ENCODE peak calls at places on chromosome 17, in six cellular contexts. One of them, this sample, is unnamed.
A peak's percentile ranks its signal among the peaks of the same experiment; 100 is the strongest.

GRCh38 chr17:81400154-81400938 is 5.1 kb downstream of the BAHCC1 start:
- DNase-seq in esophagus muscularis mucosa: no peak
- DNase-seq in neural progenitor cell: peak; percentile 95
- DNase-seq in fibroblast of lung: peak; percentile 72
- DNase-seq in heart left ventricle: no peak
- DNase-seq in OCI-LY7: no peak
- DNase-seq in this sample: no peak

GRCh38 chr17:50176559-50177471 is 11.0 kb downstream of the SGCA start:
- DNase-seq in esophagus muscularis mucosa: no peak
- DNase-seq in neural progenitor cell: no peak
- DNase-seq in fibroblast of lung: peak; percentile 33
- DNase-seq in heart left ventricle: peak; percentile 39
- DNase-seq in OCI-LY7: no peak
- DNase-seq in this sample: no peak

GRCh38 chr17:10730956-10731879 is 1.4 kb upstream of the TMEM220 start:
- DNase-seq in esophagus muscularis mucosa: no peak
- DNase-seq in neural progenitor cell: no peak
- DNase-seq in fibroblast of lung: no peak
- DNase-seq in heart left ventricle: no peak
- DNase-seq in OCI-LY7: no peak
- DNase-seq in this sample: no peak

GRCh38 chr17:82297280-82297803 is 20.1 kb downstream of the CD7 start:
- DNase-seq in esophagus muscularis mucosa: peak; percentile 99
- DNase-seq in neural progenitor cell: no peak
- DNase-seq in fibroblast of lung: peak; percentile 85
- DNase-seq in heart left ventricle: peak; percentile 89
- DNase-seq in OCI-LY7: peak; percentile 71
- DNase-seq in this sample: peak; percentile 37

GRCh38 chr17:58756246-58757161 is 850 bp downstream of the PPM1E start:
- DNase-seq in esophagus muscularis mucosa: no peak
- DNase-seq in neural progenitor cell: peak; percentile 61
- DNase-seq in fibroblast of lung: peak; percentile 8
- DNase-seq in heart left ventricle: no peak
- DNase-seq in OCI-LY7: peak; percentile 38
- DNase-seq in this sample: no peak

GRCh38 chr17:59618894-59619312 is 792 bp upstream of the CLTC start:
- DNase-seq in esophagus muscularis mucosa: no peak
- DNase-seq in neural progenitor cell: peak; percentile 95
- DNase-seq in fibroblast of lung: no peak
- DNase-seq in heart left ventricle: no peak
- DNase-seq in OCI-LY7: no peak
- DNase-seq in this sample: no peak

GRCh38 chr17:67711916-67712315 is 5.8 kb upstream of the NOL11 start:
- DNase-seq in esophagus muscularis mucosa: no peak
- DNase-seq in neural progenitor cell: no peak
- DNase-seq in fibroblast of lung: no peak
- DNase-seq in heart left ventricle: no peak
- DNase-seq in OCI-LY7: no peak
- DNase-seq in this sample: no peak

GRCh38 chr17:81432873-81433451 is 37.7 kb downstream of the BAHCC1 start:
- DNase-seq in esophagus muscularis mucosa: no peak
- DNase-seq in neural progenitor cell: no peak
- DNase-seq in fibroblast of lung: no peak
- DNase-seq in heart left ventricle: no peak
- DNase-seq in OCI-LY7: no peak
- DNase-seq in this sample: no peak

GRCh38 chr17:82256242-82256894 is 17.1 kb downstream of the CSNK1D start:
- DNase-seq in esophagus muscularis mucosa: no peak
- DNase-seq in neural progenitor cell: no peak
- DNase-seq in fibroblast of lung: no peak
- DNase-seq in heart left ventricle: no peak
- DNase-seq in OCI-LY7: no peak
- DNase-seq in this sample: no peak

GRCh38 chr17:78019367-78019975 is 61.0 kb downstream of the TNRC6C start:
- DNase-seq in esophagus muscularis mucosa: no peak
- DNase-seq in neural progenitor cell: no peak
- DNase-seq in fibroblast of lung: peak; percentile 33
- DNase-seq in heart left ventricle: no peak
- DNase-seq in OCI-LY7: peak; percentile 49
- DNase-seq in this sample: no peak

GRCh38 chr17:56913000-56913866 is 616 bp downstream of the TRIM25 start:
- DNase-seq in esophagus muscularis mucosa: no peak
- DNase-seq in neural progenitor cell: peak; percentile 59
- DNase-seq in fibroblast of lung: no peak
- DNase-seq in heart left ventricle: peak; percentile 33
- DNase-seq in OCI-LY7: peak; percentile 50
- DNase-seq in this sample: no peak

GRCh38 chr17:49575524-49576120 is at the start of gene NXPH3:
- DNase-seq in esophagus muscularis mucosa: no peak
- DNase-seq in neural progenitor cell: peak; percentile 91
- DNase-seq in fibroblast of lung: peak; percentile 11
- DNase-seq in heart left ventricle: peak; percentile 62
- DNase-seq in OCI-LY7: peak; percentile 41
- DNase-seq in this sample: no peak

GRCh38 chr17:8965394-8966168 is at the start of gene PIK3R5:
- DNase-seq in esophagus muscularis mucosa: no peak
- DNase-seq in neural progenitor cell: peak; percentile 82
- DNase-seq in fibroblast of lung: no peak
- DNase-seq in heart left ventricle: peak; percentile 43
- DNase-seq in OCI-LY7: peak; percentile 77
- DNase-seq in this sample: no peak

GRCh38 chr17:61583242-61583641 is 7.8 kb downstream of the NACA2 start:
- DNase-seq in esophagus muscularis mucosa: no peak
- DNase-seq in neural progenitor cell: no peak
- DNase-seq in fibroblast of lung: peak; percentile 66
- DNase-seq in heart left ventricle: no peak
- DNase-seq in OCI-LY7: peak; percentile 69
- DNase-seq in this sample: peak; percentile 37

GRCh38 chr17:39944393-39944711 is 16.8 kb downstream of the LRRC3C start:
- DNase-seq in esophagus muscularis mucosa: no peak
- DNase-seq in neural progenitor cell: no peak
- DNase-seq in fibroblast of lung: no peak
- DNase-seq in heart left ventricle: no peak
- DNase-seq in OCI-LY7: no peak
- DNase-seq in this sample: no peak

GRCh38 chr17:29133146-29133713 is 47.0 kb downstream of the MYO18A start:
- DNase-seq in esophagus muscularis mucosa: no peak
- DNase-seq in neural progenitor cell: no peak
- DNase-seq in fibroblast of lung: peak; percentile 85
- DNase-seq in heart left ventricle: peak; percentile 86
- DNase-seq in OCI-LY7: no peak
- DNase-seq in this sample: no peak

GRCh38 chr17:16439867-16440351 is 24.5 kb downstream of the TRPV2 start:
- DNase-seq in esophagus muscularis mucosa: no peak
- DNase-seq in neural progenitor cell: no peak
- DNase-seq in fibroblast of lung: no peak
- DNase-seq in heart left ventricle: no peak
- DNase-seq in OCI-LY7: peak; percentile 51
- DNase-seq in this sample: no peak

GRCh38 chr17:29571883-29572681 is 3.6 kb downstream of the TP53I13 start:
- DNase-seq in esophagus muscularis mucosa: no peak
- DNase-seq in neural progenitor cell: no peak
- DNase-seq in fibroblast of lung: no peak
- DNase-seq in heart left ventricle: no peak
- DNase-seq in OCI-LY7: no peak
- DNase-seq in this sample: no peak

GRCh38 chr17:34252890-34253525 is 2.1 kb upstream of the CCL2 start:
- DNase-seq in esophagus muscularis mucosa: peak; percentile 10
- DNase-seq in neural progenitor cell: no peak
- DNase-seq in fibroblast of lung: peak; percentile 95
- DNase-seq in heart left ventricle: no peak
- DNase-seq in OCI-LY7: no peak
- DNase-seq in this sample: no peak

GRCh38 chr17:82339634-82340580 is 6.3 kb upstream of the SECTM1 start:
- DNase-seq in esophagus muscularis mucosa: no peak
- DNase-seq in neural progenitor cell: no peak
- DNase-seq in fibroblast of lung: no peak
- DNase-seq in heart left ventricle: no peak
- DNase-seq in OCI-LY7: no peak
- DNase-seq in this sample: no peak

GRCh38 chr17:855594-855993 is 73.4 kb downstream of the MRM3 start:
- DNase-seq in esophagus muscularis mucosa: no peak
- DNase-seq in neural progenitor cell: no peak
- DNase-seq in fibroblast of lung: no peak
- DNase-seq in heart left ventricle: no peak
- DNase-seq in OCI-LY7: no peak
- DNase-seq in this sample: no peak

GRCh38 chr17:77089118-77089477 is 51.7 kb upstream of the SEC14L1 start:
- DNase-seq in esophagus muscularis mucosa: no peak
- DNase-seq in neural progenitor cell: no peak
- DNase-seq in fibroblast of lung: no peak
- DNase-seq in heart left ventricle: no peak
- DNase-seq in OCI-LY7: peak; percentile 48
- DNase-seq in this sample: no peak

GRCh38 chr17:72349508-72350472 is 229.0 kb downstream of the SOX9 start:
- DNase-seq in esophagus muscularis mucosa: no peak
- DNase-seq in neural progenitor cell: no peak
- DNase-seq in fibroblast of lung: no peak
- DNase-seq in heart left ventricle: no peak
- DNase-seq in OCI-LY7: no peak
- DNase-seq in this sample: no peak

GRCh38 chr17:79840204-79840988 is 1.2 kb upstream of the CBX4 start:
- DNase-seq in esophagus muscularis mucosa: no peak
- DNase-seq in neural progenitor cell: peak; percentile 78
- DNase-seq in fibroblast of lung: no peak
- DNase-seq in heart left ventricle: peak; percentile 72
- DNase-seq in OCI-LY7: no peak
- DNase-seq in this sample: no peak

GRCh38 chr17:45020354-45021138 is 30.9 kb downstream of the DCAKD start:
- DNase-seq in esophagus muscularis mucosa: no peak
- DNase-seq in neural progenitor cell: peak; percentile 81
- DNase-seq in fibroblast of lung: peak; percentile 44
- DNase-seq in heart left ventricle: no peak
- DNase-seq in OCI-LY7: no peak
- DNase-seq in this sample: no peak

GRCh38 chr17:10058924-10059683 is 139.3 kb downstream of the GAS7 start:
- DNase-seq in esophagus muscularis mucosa: no peak
- DNase-seq in neural progenitor cell: no peak
- DNase-seq in fibroblast of lung: no peak
- DNase-seq in heart left ventricle: peak; percentile 53
- DNase-seq in OCI-LY7: no peak
- DNase-seq in this sample: no peak

GRCh38 chr17:77437017-77437416 is 296.2 kb downstream of the SEC14L1 start:
- DNase-seq in esophagus muscularis mucosa: no peak
- DNase-seq in neural progenitor cell: no peak
- DNase-seq in fibroblast of lung: peak; percentile 78
- DNase-seq in heart left ventricle: peak; percentile 67
- DNase-seq in OCI-LY7: peak; percentile 51
- DNase-seq in this sample: no peak

DNA sequence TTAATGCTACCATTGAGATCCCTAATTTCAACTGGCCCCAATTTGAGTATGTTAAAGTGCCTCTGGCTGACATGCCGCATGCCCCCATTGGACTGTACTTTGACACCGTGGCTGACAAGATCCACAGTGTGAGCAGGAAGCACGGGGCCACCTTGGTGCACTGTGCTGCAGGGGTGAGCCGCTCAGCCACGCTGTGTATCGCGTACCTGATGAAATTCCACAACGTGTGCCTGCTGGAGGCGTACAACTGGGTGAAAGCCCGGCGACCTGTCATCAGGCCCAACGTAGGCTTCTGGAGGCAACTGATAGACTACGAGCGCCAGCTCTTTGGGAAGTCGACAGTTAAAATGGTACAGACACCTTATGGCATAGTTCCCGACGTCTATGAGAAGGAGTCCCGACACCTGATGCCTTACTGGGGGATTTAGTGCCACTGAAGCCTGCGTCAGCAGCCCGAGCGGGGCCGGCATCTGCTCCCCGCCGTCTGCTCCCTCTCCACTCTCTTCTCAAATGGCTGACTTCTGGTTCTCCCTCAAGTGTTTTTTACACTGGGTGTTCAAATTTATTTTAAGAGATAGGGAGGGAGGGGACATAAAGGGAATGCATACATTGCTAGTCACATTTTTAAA is 22.9 kb downstream of the DUSP14 start:
- DNase-seq in esophagus muscularis mucosa: no peak
- DNase-seq in neural progenitor cell: no peak
- DNase-seq in fibroblast of lung: no peak
- DNase-seq in heart left ventricle: no peak
- DNase-seq in OCI-LY7: no peak
- DNase-seq in this sample: no peak
- H3K36me3 ChIP-seq in esophagus muscularis mucosa: peaks cover 7% of the 10 kb centered on the region
- H3K36me3 ChIP-seq in neural progenitor cell: no peaks in the 10 kb centered on the region
- H3K36me3 ChIP-seq in fibroblast of lung: peaks cover 19% of the 10 kb centered on the region
- H3K36me3 ChIP-seq in heart left ventricle: peaks cover 65% of the 10 kb centered on the region
- H3K36me3 ChIP-seq in OCI-LY7: peaks cover 56% of the 10 kb centered on the region
- H3K36me3 ChIP-seq in this sample: peaks cover 22% of the 10 kb centered on the region

DNA sequence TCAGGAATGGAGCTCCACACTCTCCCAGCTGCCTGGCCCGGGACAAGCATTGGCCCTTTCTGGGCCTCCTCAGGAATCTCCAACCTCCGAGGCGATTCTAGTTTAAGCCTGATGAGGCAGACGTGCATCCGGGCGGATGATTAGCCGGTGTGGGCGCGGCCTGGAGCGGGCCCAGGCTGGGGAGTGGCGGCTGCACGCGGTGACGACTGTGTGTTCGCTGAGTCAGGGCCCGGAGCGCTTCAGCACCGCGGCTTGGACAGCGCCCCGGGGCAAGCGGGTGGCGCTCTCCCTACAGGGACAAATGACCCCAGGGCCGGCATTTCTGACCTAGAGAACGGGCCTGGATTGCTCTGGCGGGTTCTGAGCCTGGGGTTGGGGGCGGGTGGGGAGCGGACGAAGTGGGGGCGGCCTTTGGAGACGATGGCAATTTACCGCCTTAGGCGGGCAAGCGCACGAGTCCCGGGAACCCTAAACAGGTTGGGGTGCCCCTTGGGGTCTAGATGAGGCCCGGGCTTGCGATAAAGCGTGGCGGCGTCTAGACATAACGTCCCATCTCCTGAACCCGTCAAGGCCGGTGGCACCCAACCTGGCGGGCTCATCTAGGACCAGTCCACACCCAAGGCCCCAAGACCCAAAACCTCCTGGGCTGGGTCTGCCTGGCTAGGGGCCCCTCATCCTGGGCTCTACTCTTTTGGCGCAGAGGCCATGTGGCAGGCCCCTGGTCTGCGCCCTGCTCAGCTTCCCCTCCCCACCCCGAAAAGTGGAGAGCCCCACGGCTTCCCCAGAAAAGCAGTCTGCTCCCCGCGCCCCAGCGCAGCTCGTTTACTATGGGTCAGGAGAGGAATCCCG is 22.3 kb upstream of the ZNHIT3 start:
- DNase-seq in esophagus muscularis mucosa: no peak
- DNase-seq in neural progenitor cell: peak; percentile 98
- DNase-seq in fibroblast of lung: peak; percentile 75
- DNase-seq in heart left ventricle: peak; percentile 52
- DNase-seq in OCI-LY7: no peak
- DNase-seq in this sample: no peak
- TF ChIP-seq CTCF in esophagus muscularis mucosa: no peak
- TF ChIP-seq CTCF in neural progenitor cell: no peak
- TF ChIP-seq CTCF in fibroblast of lung: peak; percentile 10
- TF ChIP-seq CTCF in heart left ventricle: no peak
- TF ChIP-seq CTCF in OCI-LY7: no peak
- TF ChIP-seq CTCF in this sample: no peak

GRCh38 chr17:4048218-4048617 is 84.0 kb upstream of the ATP2A3 start:
- DNase-seq in esophagus muscularis mucosa: no peak
- DNase-seq in neural progenitor cell: no peak
- DNase-seq in fibroblast of lung: peak; percentile 27
- DNase-seq in heart left ventricle: no peak
- DNase-seq in OCI-LY7: no peak
- DNase-seq in this sample: no peak
- H3K36me3 ChIP-seq in esophagus muscularis mucosa: peaks cover 93% of the 10 kb centered on the region
- H3K36me3 ChIP-seq in neural progenitor cell: peaks cover 3% of the 10 kb centered on the region
- H3K36me3 ChIP-seq in fibroblast of lung: peaks cover 15% of the 10 kb centered on the region
- H3K36me3 ChIP-seq in heart left ventricle: peaks cover 100% of the 10 kb centered on the region
- H3K36me3 ChIP-seq in OCI-LY7: peaks cover 87% of the 10 kb centered on the region
- H3K36me3 ChIP-seq in this sample: peaks cover 29% of the 10 kb centered on the region

GRCh38 chr17:42127414-42127813 is 4.8 kb downstream of the HSPB9 start:
- DNase-seq in esophagus muscularis mucosa: no peak
- DNase-seq in neural progenitor cell: no peak
- DNase-seq in fibroblast of lung: no peak
- DNase-seq in heart left ventricle: no peak
- DNase-seq in OCI-LY7: no peak
- DNase-seq in this sample: no peak
- TF ChIP-seq CTCF in esophagus muscularis mucosa: no peak
- TF ChIP-seq CTCF in neural progenitor cell: no peak
- TF ChIP-seq CTCF in fibroblast of lung: no peak
- TF ChIP-seq CTCF in heart left ventricle: no peak
- TF ChIP-seq CTCF in OCI-LY7: no peak
- TF ChIP-seq CTCF in this sample: no peak

This sample was measured in BJ.